ENCODE peak calls at places on chromosomes 11 and 22, in four cellular contexts. K is kidney epithelial cell, J is astrocyte of the cerebellum, W is HCT116. Z is an unnamed sample.

GRCh38 chr11:30310623-30311022 is 12.3 kb upstream of the ARL14EP start:
- DNase-seq in K (no peak), J (no peak), W (no peak), Z (peak)

GRCh38 chr22:47154621-47155081 is 392.2 kb downstream of the TBC1D22A start:
- DNase-seq in K (no peak), J (peak), W (no peak), Z (no peak)

GRCh38 chr11:75069473-75069872 is 27.2 kb downstream of the OR2AT4 start:
- DNase-seq in W (no peak), K (no peak), J (no peak), Z (no peak)

GRCh38 chr11:70556884-70557741 is 158.8 kb downstream of the CTTN start:
- DNase-seq in K (peak), W (peak), J (no peak), Z (no peak)

GRCh38 chr11:76808996-76809395 is 25.8 kb downstream of the TSKU start:
- DNase-seq in J (no peak), K (no peak), W (no peak), Z (no peak)

GRCh38 chr22:22767876-22768602 is 119.6 kb upstream of the IGLL5 start:
- DNase-seq in W (no peak), K (no peak), J (no peak), Z (no peak)

GRCh38 chr11:12686246-12687060 is 12.2 kb downstream of the TEAD1 start:
- DNase-seq in K (no peak), W (no peak), J (no peak), Z (no peak)

GRCh38 chr11:66852466-66853241 is 4.2 kb upstream of the LRFN4 start:
- DNase-seq in K (no peak), W (no peak), J (no peak), Z (no peak)

GRCh38 chr22:50115693-50116092 is 25.9 kb downstream of the MOV10L1 start:
- DNase-seq in K (no peak), W (no peak), J (no peak), Z (no peak)

GRCh38 chr11:12280199-12280837 is 97.1 kb upstream of the PARVA start:
- DNase-seq in W (no peak), K (no peak), J (no peak), Z (no peak)

GRCh38 chr11:69240332-69241074 is 53.5 kb upstream of the MYEOV start:
- DNase-seq in W (peak), J (no peak), K (no peak), Z (no peak)

GRCh38 chr11:45658292-45658991 is 7.0 kb downstream of the CHST1 start:
- DNase-seq in J (no peak), K (peak), W (no peak), Z (no peak)

GRCh38 chr11:121464352-121464946 is 11.7 kb upstream of the SORL1-AS1 start:
- DNase-seq in W (peak), J (peak), K (peak), Z (no peak)

GRCh38 chr11:68998390-68998911 is 14.6 kb downstream of the MRGPRF start:
- DNase-seq in K (no peak), W (no peak), J (no peak), Z (no peak)

GRCh38 chr11:7577226-7577882 is 63.6 kb downstream of the PPFIBP2 start:
- DNase-seq in K (no peak), J (no peak), W (no peak), Z (no peak)

GRCh38 chr22:20418211-20418788 is 19.3 kb downstream of the SCARF2 start:
- DNase-seq in K (no peak), W (peak), J (peak), Z (peak)

GRCh38 chr22:42683599-42684283 is 34.5 kb upstream of the CYB5R3 start:
- DNase-seq in W (no peak), K (no peak), J (no peak), Z (no peak)

GRCh38 chr11:118915941-118916841 is 9.5 kb downstream of the BCL9L start:
- DNase-seq in K (no peak), W (no peak), J (no peak), Z (no peak)

DNA sequence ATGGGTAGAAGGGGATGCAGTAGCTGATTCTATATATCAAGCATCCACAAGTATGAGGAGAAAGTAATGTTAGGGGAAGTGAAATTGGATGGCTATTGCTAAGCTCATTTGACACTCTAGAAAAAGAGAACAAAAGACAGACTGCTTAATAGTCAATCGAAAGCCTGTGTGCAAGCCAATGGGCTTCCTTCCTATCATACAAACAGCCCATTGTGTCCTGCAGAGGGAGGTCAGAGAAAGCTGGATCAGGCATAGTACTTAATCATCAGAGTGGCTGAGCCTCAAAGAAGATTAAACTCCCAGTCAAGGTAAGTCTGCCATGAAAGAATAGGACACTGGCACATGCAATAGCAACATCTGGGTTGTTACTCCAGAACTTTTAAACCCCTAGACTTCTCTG is 50.9 kb upstream of the PGR start:
- DNase-seq in J (no peak), W (no peak), K (no peak), Z (no peak)
- TF ChIP-seq CTCF in J (no peak), W (no peak), K (no peak), Z (no peak)

GRCh38 chr22:24179478-24180210 is 1.6 kb upstream of the SUSD2 start:
- DNase-seq in W (no peak), K (no peak), J (no peak), Z (no peak)

GRCh38 chr22:24181996-24182560 is 791 bp downstream of the SUSD2 start:
- DNase-seq in K (no peak), W (no peak), J (no peak), Z (no peak)

GRCh38 chr22:24180316-24181087 is 785 bp upstream of the SUSD2 start:
- DNase-seq in W (no peak), J (no peak), K (no peak), Z (no peak)

GRCh38 chr22:24183321-24184031 is 2.2 kb downstream of the SUSD2 start:
- DNase-seq in K (no peak), W (no peak), J (no peak), Z (no peak)

GRCh38 chr22:24181088-24181995 is at the start of gene SUSD2:
- DNase-seq in W (no peak), J (no peak), K (no peak), Z (no peak)
- H3K4me3 ChIP-seq in W (no peak), J (no peak), K (no peak), Z (no peak)

GRCh38 chr11:101456812-101457211 is 127.0 kb downstream of the TRPC6 start:
- DNase-seq in J (no peak), W (no peak), K (no peak), Z (no peak)
- TF ChIP-seq CTCF in J (peak), W (peak), K (peak), Z (no peak)

DNA sequence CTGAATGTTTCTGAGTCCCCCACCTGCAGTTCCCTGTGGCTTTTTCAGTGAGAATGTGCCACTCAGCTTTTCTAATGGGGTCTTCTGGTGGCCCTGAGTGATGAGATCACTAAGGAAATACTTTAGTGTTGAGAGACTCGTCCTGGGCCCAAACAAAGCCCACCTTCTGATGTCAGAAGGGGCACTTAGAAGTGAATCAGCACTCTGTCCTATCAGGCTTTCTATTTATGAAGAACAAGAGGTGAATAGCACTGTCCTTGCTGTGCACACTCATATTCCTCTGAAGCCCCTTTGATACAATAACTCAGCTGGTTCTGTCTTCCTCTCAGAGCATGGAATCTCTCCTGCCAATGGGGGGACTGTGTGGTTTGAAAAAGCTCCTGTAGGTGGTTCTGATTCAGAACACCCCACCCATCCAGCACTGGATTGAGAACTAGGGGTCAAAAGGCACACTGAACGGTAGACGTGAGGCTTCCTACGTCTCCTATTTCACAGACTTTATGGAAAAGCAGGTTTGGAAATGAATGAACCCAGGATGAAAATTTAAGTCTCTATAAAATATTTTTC is 348.1 kb downstream of the ETS1 start:
- DNase-seq in K (no peak), W (no peak), J (no peak), Z (no peak)
- H3K4me3 ChIP-seq in K (no peak), W (no peak), J (no peak), Z (no peak)

GRCh38 chr11:16095756-16096155 is 260.6 kb downstream of the SOX6 start:
- DNase-seq in J (no peak), W (no peak), K (no peak), Z (no peak)

GRCh38 chr11:16091862-16092261 is 264.5 kb downstream of the SOX6 start:
- DNase-seq in W (no peak), K (no peak), J (no peak), Z (no peak)

GRCh38 chr11:16096336-16096735 is 260.0 kb downstream of the SOX6 start:
- DNase-seq in J (no peak), K (no peak), W (no peak), Z (no peak)

GRCh38 chr11:16097543-16097942 is 258.8 kb downstream of the SOX6 start:
- DNase-seq in W (no peak), J (no peak), K (no peak), Z (no peak)

GRCh38 chr11:16093889-16094653 is 262.3 kb downstream of the SOX6 start:
- DNase-seq in K (no peak), W (no peak), J (no peak), Z (no peak)
- TF ChIP-seq CTCF in K (no peak), W (no peak), J (no peak), Z (no peak)

GRCh38 chr11:111603633-111604130 is 1.4 kb downstream of the SIK2 start:
- DNase-seq in J (no peak), K (no peak), W (no peak), Z (no peak)

GRCh38 chr11:111602865-111603632 is 800 bp downstream of the SIK2 start:
- DNase-seq in J (no peak), K (no peak), W (no peak), Z (no peak)

GRCh38 chr11:111601979-111602864 is at the start of gene SIK2:
- DNase-seq in J (peak), W (peak), K (peak), Z (peak)

GRCh38 chr11:111605681-111606080 is 3.4 kb downstream of the SIK2 start:
- DNase-seq in K (no peak), W (no peak), J (no peak), Z (no peak)

GRCh38 chr11:111604392-111605009 is 2.3 kb downstream of the SIK2 start:
- DNase-seq in W (peak), K (no peak), J (peak), Z (no peak)
- H3K4me3 ChIP-seq in W (no peak), K (peak), J (peak), Z (no peak)